ENCODE peak calls at places on chromosome 13, in eight cellular contexts. W, E, D, Z, A, G, L and I are unnamed samples.

GRCh38 chr13:34412295-34412694 is 529.8 kb upstream of the NBEA start:
- DNase-seq in W (no peak), E (no peak), D (no peak), Z (no peak), A (no peak), G (no peak), L (no peak), I (no peak)

GRCh38 chr13:98428256-98428966 is 148.5 kb downstream of the STK24 start:
- DNase-seq in W (no peak), E (no peak), D (no peak), Z (no peak), A (no peak), G (no peak), L (no peak), I (no peak)

GRCh38 chr13:70473912-70474311 is 365.7 kb upstream of the KLHL1 start:
- DNase-seq in W (no peak), E (no peak), D (no peak), Z (no peak), A (no peak), G (no peak), L (no peak), I (no peak)

GRCh38 chr13:50594276-50594970 is 249.1 kb downstream of the DLEU7 start:
- DNase-seq in W (no peak), E (no peak), D (no peak), Z (no peak), A (no peak), G (no peak), L (no peak), I (no peak)

GRCh38 chr13:107665926-107666458 is 549.3 kb downstream of the LIG4 start:
- DNase-seq in W (no peak), E (no peak), D (no peak), Z (no peak), A (no peak), G (no peak), L (no peak), I (no peak)

GRCh38 chr13:69050696-69051095 is 1056.9 kb upstream of the ATXN8OS start:
- DNase-seq in W (no peak), E (no peak), D (no peak), Z (no peak), A (no peak), G (no peak), L (no peak), I (no peak)

GRCh38 chr13:72458701-72459100 is 268.7 kb downstream of the MZT1 start:
- DNase-seq in W (peak; percentile 53), E (no peak), D (no peak), Z (no peak), A (no peak), G (no peak), L (no peak), I (no peak)

GRCh38 chr13:51006067-51006800 is 96.6 kb downstream of the RNASEH2B start:
- DNase-seq in W (no peak), E (no peak), D (peak; percentile 50), Z (no peak), A (no peak), G (no peak), L (no peak), I (no peak)